ENCODE peak calls at places on chromosomes 13 and 19, in seven cellular contexts. R is K562, K is HepG2, D is HCT116, J is H1, W is GM12878, P is SK-N-SH. V is an unnamed sample.

GRCh38 chr19:4233282-4233853 is 4.0 kb downstream of the EBI3 start:
- DNase-seq in R (peak), K (peak), D (peak), J (peak), W (no peak), P (peak), V (no peak)

GRCh38 chr19:34171539-34171876 is 796 bp upstream of the LSM14A start:
- DNase-seq in R (no peak), K (no peak), D (no peak), J (no peak), W (peak), P (no peak), V (no peak)

GRCh38 chr19:30423481-30423880 is 51.3 kb downstream of the ZNF536 start:
- DNase-seq in R (no peak), K (no peak), D (no peak), J (no peak), W (no peak), P (peak), V (no peak)

GRCh38 chr13:67063036-67063435 is 167.1 kb downstream of the PCDH9 start:
- DNase-seq in R (no peak), K (no peak), D (no peak), J (no peak), W (no peak), P (no peak), V (no peak)

GRCh38 chr13:101700598-101700997 is 248.1 kb downstream of the ITGBL1 start:
- DNase-seq in R (no peak), K (no peak), D (no peak), J (no peak), W (no peak), P (no peak), V (no peak)

GRCh38 chr13:67971291-67971690 is 741.2 kb upstream of the PCDH9 start:
- DNase-seq in R (no peak), K (no peak), D (no peak), J (no peak), W (no peak), P (no peak), V (no peak)

GRCh38 chr19:17765069-17765618 is 13.9 kb downstream of the FCHO1 start:
- DNase-seq in R (no peak), K (peak), D (no peak), J (no peak), W (no peak), P (no peak), V (no peak)

GRCh38 chr13:74132768-74133656 is 1.2 kb downstream of the KLF12 start:
- DNase-seq in R (no peak), K (no peak), D (no peak), J (peak), W (no peak), P (peak), V (peak)

GRCh38 chr19:57903298-57904174 is 12.9 kb downstream of the ZNF417 start:
- DNase-seq in R (no peak), K (peak), D (peak), J (no peak), W (no peak), P (peak), V (no peak)

GRCh38 chr19:3836887-3837286 is 32.0 kb downstream of the ZFR2 start:
- DNase-seq in R (no peak), K (no peak), D (no peak), J (no peak), W (no peak), P (no peak), V (no peak)

GRCh38 chr13:32445461-32445860 is 17.5 kb upstream of the N4BP2L1 start:
- DNase-seq in R (no peak), K (no peak), D (no peak), J (no peak), W (no peak), P (no peak), V (no peak)

GRCh38 chr19:47353307-47353712 is 4.2 kb downstream of the DHX34 start:
- DNase-seq in R (no peak), K (peak), D (no peak), J (no peak), W (no peak), P (peak), V (no peak)

GRCh38 chr19:41928754-41929535 is 696 bp upstream of the ERFL start:
- DNase-seq in R (peak), K (no peak), D (no peak), J (no peak), W (no peak), P (no peak), V (no peak)

GRCh38 chr13:44271915-44272341 is 101.7 kb upstream of the SERP2 start:
- DNase-seq in R (no peak), K (no peak), D (no peak), J (no peak), W (no peak), P (peak), V (no peak)

GRCh38 chr19:16969127-16969526 is 57.5 kb downstream of the CPAMD8 start:
- DNase-seq in R (no peak), K (peak), D (no peak), J (no peak), W (no peak), P (no peak), V (no peak)

GRCh38 chr19:14432817-14433453 is at the start of gene PKN1:
- DNase-seq in R (peak), K (no peak), D (no peak), J (peak), W (no peak), P (peak), V (peak)

GRCh38 chr19:19348266-19348665 is 27.6 kb downstream of the MAU2 start:
- DNase-seq in R (no peak), K (no peak), D (no peak), J (no peak), W (no peak), P (no peak), V (no peak)

GRCh38 chr13:48094404-48094780 is 512 bp downstream of the MED4 start:
- DNase-seq in R (no peak), K (no peak), D (no peak), J (no peak), W (no peak), P (no peak), V (no peak)

GRCh38 chr19:14102102-14102696 is 11.6 kb upstream of the SAMD1 start:
- DNase-seq in R (no peak), K (no peak), D (no peak), J (no peak), W (no peak), P (no peak), V (no peak)

GRCh38 chr19:3748965-3749364 is 12.5 kb downstream of the APBA3 start:
- DNase-seq in R (no peak), K (no peak), D (no peak), J (no peak), W (no peak), P (no peak), V (no peak)

GRCh38 chr19:32615569-32615968 is 34.6 kb downstream of the PDCD5 start:
- DNase-seq in R (no peak), K (no peak), D (no peak), J (no peak), W (no peak), P (no peak), V (no peak)

GRCh38 chr13:98869408-98870090 is 108.3 kb downstream of the DOCK9 start:
- DNase-seq in R (peak), K (no peak), D (no peak), J (no peak), W (no peak), P (no peak), V (no peak)

GRCh38 chr19:41319500-41320184 is 9.7 kb downstream of the CCDC97 start:
- DNase-seq in R (no peak), K (no peak), D (no peak), J (no peak), W (no peak), P (no peak), V (no peak)

GRCh38 chr13:43942301-43942700 is 62.6 kb downstream of the LACC1 start:
- DNase-seq in R (no peak), K (no peak), D (no peak), J (no peak), W (no peak), P (no peak), V (no peak)

GRCh38 chr19:16320987-16321386 is 3.6 kb upstream of the KLF2 start:
- DNase-seq in R (no peak), K (no peak), D (no peak), J (no peak), W (no peak), P (no peak), V (no peak)

GRCh38 chr19:48540110-48540509 is 11.9 kb upstream of the SULT2B1 start:
- DNase-seq in R (no peak), K (no peak), D (no peak), J (no peak), W (no peak), P (no peak), V (no peak)

GRCh38 chr19:48543121-48543710 is 8.8 kb upstream of the SULT2B1 start:
- DNase-seq in R (no peak), K (no peak), D (peak), J (no peak), W (no peak), P (no peak), V (no peak)

GRCh38 chr19:48537541-48537940 is 14.4 kb upstream of the SULT2B1 start:
- DNase-seq in R (no peak), K (no peak), D (no peak), J (no peak), W (no peak), P (no peak), V (no peak)

GRCh38 chr19:48541813-48542212 is 10.2 kb upstream of the SULT2B1 start:
- DNase-seq in R (no peak), K (no peak), D (no peak), J (no peak), W (no peak), P (no peak), V (no peak)

GRCh38 chr19:48539503-48540096 is 12.4 kb upstream of the SULT2B1 start:
- DNase-seq in R (no peak), K (no peak), D (no peak), J (no peak), W (no peak), P (peak), V (no peak)
- TF ChIP-seq YY1 in R (no peak), K (no peak), D (no peak), J (no peak), W (no peak), P (no peak), V (no peak)

DNA sequence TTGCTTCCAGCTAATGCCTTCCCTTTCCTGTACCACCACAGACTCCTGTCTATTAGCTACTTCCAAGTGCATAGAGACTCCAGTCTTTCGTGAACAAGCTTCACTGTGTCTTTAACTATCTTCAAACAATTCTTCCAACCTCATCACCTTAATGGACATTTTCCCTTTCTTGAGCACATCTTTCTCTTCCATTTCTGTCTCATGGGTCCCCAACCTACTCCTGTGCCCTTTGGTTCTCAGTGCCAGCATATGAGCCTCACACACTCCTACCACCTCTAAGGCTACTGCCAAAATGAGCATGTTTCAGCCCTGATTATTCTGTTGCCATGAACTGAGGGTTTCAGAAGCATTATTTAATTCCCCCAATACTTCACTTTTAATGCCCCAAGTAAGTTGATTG is 360.3 kb downstream of the GPC5 start:
- DNase-seq in R (no peak), K (no peak), D (no peak), J (no peak), W (no peak), P (no peak), V (no peak)
- TF ChIP-seq YY1 in R (no peak), K (no peak), D (no peak), J (no peak), W (no peak), P (no peak), V (no peak)

GRCh38 chr13:25214371-25215252 is 42.5 kb upstream of the AMER2 start:
- DNase-seq in R (no peak), K (no peak), D (no peak), J (no peak), W (no peak), P (no peak), V (no peak)
- TF ChIP-seq YY1 in R (no peak), K (no peak), D (no peak), J (no peak), W (no peak), P (no peak), V (no peak)

GRCh38 chr13:94987081-94987480 is 274.7 kb upstream of the SOX21 start:
- DNase-seq in R (no peak), K (no peak), D (no peak), J (no peak), W (no peak), P (no peak), V (no peak)
- TF ChIP-seq YY1 in R (no peak), K (no peak), D (no peak), J (no peak), W (no peak), P (no peak), V (no peak)

GRCh38 chr13:34161829-34162544 is 344.0 kb downstream of the RFC3 start:
- DNase-seq in R (no peak), K (peak), D (no peak), J (no peak), W (no peak), P (no peak), V (no peak)
- TF ChIP-seq YY1 in R (no peak), K (no peak), D (no peak), J (no peak), W (no peak), P (no peak), V (no peak)

GRCh38 chr19:35455616-35456201 is 7.7 kb downstream of the FFAR2 start:
- DNase-seq in R (no peak), K (peak), D (no peak), J (no peak), W (no peak), P (no peak), V (no peak)

GRCh38 chr19:35458821-35459391 is 10.8 kb downstream of the FFAR2 start:
- DNase-seq in R (no peak), K (peak), D (no peak), J (no peak), W (peak), P (no peak), V (no peak)

GRCh38 chr19:35459414-35460082 is 11.5 kb downstream of the FFAR2 start:
- DNase-seq in R (no peak), K (peak), D (no peak), J (no peak), W (no peak), P (peak), V (no peak)

GRCh38 chr19:35458192-35458591 is 10.1 kb downstream of the FFAR2 start:
- DNase-seq in R (no peak), K (no peak), D (no peak), J (no peak), W (no peak), P (no peak), V (no peak)

GRCh38 chr19:35457173-35457572 is 9.1 kb downstream of the FFAR2 start:
- DNase-seq in R (no peak), K (no peak), D (no peak), J (no peak), W (peak), P (no peak), V (no peak)
- TF ChIP-seq YY1 in R (no peak), K (no peak), D (no peak), J (no peak), W (no peak), P (no peak), V (no peak)

GRCh38 chr13:46612258-46612657 is 59.3 kb downstream of the LRCH1 start:
- DNase-seq in R (no peak), K (no peak), D (no peak), J (no peak), W (no peak), P (no peak), V (no peak)

GRCh38 chr13:46607768-46608553 is 55.0 kb downstream of the LRCH1 start:
- DNase-seq in R (no peak), K (peak), D (peak), J (no peak), W (no peak), P (no peak), V (no peak)

GRCh38 chr13:46609052-46609451 is 56.1 kb downstream of the LRCH1 start:
- DNase-seq in R (no peak), K (peak), D (no peak), J (no peak), W (no peak), P (no peak), V (no peak)

GRCh38 chr13:46606915-46607413 is 54.0 kb downstream of the LRCH1 start:
- DNase-seq in R (no peak), K (no peak), D (no peak), J (no peak), W (no peak), P (no peak), V (no peak)

DNA sequence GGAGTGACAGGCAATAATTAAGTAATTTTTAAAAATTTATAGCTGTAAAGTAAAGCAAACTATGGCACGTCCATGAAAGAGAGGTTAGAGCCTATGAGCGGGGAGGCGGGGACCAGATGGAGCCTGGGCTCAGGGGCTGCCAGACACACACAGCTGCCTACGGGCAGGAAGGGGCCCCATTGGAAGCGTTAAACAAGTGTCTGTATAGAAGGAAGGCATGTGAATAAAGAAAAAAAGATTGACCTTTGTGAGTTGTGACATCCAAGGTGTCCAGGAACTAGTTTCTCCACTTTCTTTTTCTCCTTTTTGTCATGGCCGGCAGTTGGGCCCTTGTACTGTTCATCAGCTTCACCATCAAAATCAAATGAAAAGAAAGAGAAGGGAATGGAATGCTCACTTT is 56.8 kb downstream of the LRCH1 start:
- DNase-seq in R (no peak), K (no peak), D (no peak), J (no peak), W (no peak), P (no peak), V (no peak)
- TF ChIP-seq YY1 in R (no peak), K (no peak), D (no peak), J (no peak), W (no peak), P (no peak), V (no peak)

DNA sequence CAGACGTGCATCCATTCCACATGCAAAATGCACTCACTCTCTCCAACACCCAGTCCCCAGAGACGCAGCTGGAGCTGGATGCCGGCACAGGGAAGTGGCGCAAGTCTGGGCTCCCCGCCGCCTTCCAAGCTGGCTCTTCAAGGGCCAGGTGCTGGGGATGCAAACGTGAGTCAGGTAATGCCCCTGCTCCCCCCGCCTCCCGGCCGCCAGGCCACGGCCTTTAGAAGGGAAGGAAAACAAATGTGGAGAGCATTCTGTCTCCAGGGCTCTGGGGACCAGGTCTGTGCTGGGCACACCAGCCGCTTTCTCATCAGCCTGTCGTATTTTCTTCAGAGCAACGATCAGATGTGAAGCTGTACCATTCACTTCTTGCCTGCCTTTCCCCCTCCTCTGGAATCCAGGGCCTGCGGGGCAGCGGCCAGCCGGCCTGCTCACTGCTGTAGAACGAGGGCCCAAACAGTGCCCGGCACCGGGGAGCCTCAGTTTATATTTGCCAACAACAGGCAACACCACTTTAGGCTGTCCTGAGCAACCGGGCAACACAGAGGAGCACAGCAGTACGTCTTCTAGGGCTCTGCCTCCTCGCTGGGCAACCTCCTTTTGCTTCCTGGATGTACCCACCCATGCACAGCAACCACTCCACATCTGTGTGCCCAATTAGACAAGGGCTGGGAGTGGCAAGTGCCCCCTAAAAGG is 3.8 kb downstream of the RAB20 start:
- DNase-seq in R (no peak), K (no peak), D (no peak), J (no peak), W (no peak), P (no peak), V (no peak)
- TF ChIP-seq YY1 in R (no peak), K (no peak), D (no peak), J (no peak), W (no peak), P (no peak), V (no peak)

DNA sequence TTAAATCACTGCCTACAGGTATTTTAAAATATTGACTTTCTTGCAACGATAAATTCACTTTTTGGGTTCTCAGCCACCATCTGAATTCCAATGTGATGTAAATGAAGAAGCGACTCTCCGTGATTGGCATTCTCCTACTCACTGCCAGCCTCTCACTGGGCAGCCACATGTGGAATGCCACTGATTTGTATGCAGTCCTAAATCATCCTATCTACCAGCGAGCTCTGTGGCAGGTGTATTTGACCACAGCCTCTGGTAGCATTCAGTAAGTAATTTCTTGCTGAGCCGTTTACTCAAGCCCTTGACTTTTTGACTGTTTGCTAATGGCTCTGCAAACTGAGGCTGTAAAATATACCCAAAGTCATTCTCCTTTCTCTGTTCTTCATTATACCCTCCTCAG is 559.0 kb upstream of the SLC10A2 start:
- DNase-seq in R (no peak), K (no peak), D (no peak), J (no peak), W (no peak), P (no peak), V (no peak)
- TF ChIP-seq YY1 in R (no peak), K (no peak), D (no peak), J (no peak), W (no peak), P (no peak), V (no peak)

GRCh38 chr19:22832031-22832762 is at the start of gene ZNF723:
- DNase-seq in R (no peak), K (no peak), D (no peak), J (no peak), W (no peak), P (no peak), V (no peak)
- TF ChIP-seq YY1 in R (no peak), K (no peak), D (no peak), J (no peak), W (no peak), P (no peak), V (no peak)

V was measured in NT2/D1.